ENCODE peak calls at places on chromosomes 11 and 22, in five cellular contexts. Z, A, M, L and K are unnamed samples.

GRCh38 chr11:128890543-128891409 is at the start of gene KCNJ5:
- DNase-seq in A (no peak), Z (peak; percentile 32), M (peak; percentile 64), L (no peak), K (no peak)

GRCh38 chr22:46935506-46936377 is 173.3 kb downstream of the TBC1D22A start:
- DNase-seq in L (no peak), M (peak; percentile 33), A (no peak), Z (no peak), K (peak; percentile 7)

GRCh38 chr11:6611092-6612007 is 666 bp downstream of the TAF10 start:
- DNase-seq in Z (peak; percentile 61), L (peak; percentile 34), M (no peak), A (no peak), K (no peak)

GRCh38 chr11:12198261-12198925 is 88.0 kb downstream of the MICAL2 start:
- DNase-seq in M (no peak), A (no peak), L (no peak), Z (no peak), K (no peak)

GRCh38 chr11:44033856-44034255 is 13.9 kb upstream of the ACCSL start:
- DNase-seq in M (no peak), A (no peak), Z (no peak), L (no peak), K (no peak)

GRCh38 chr11:877565-877964 is 33.0 kb downstream of the CHID1 start:
- DNase-seq in L (no peak), M (no peak), Z (no peak), A (no peak), K (no peak)

GRCh38 chr22:46069518-46070214 is 80.7 kb upstream of the PPARA start:
- DNase-seq in M (no peak), A (peak; percentile 94), Z (peak; percentile 90), L (peak; percentile 90), K (peak; percentile 93)

GRCh38 chr11:87454246-87454645 is 416.5 kb downstream of the TMEM135 start:
- DNase-seq in Z (no peak), A (no peak), L (peak; percentile 4), M (no peak), K (no peak)

GRCh38 chr11:42521994-42522393 is 789.8 kb upstream of the API5 start:
- DNase-seq in A (no peak), L (no peak), M (no peak), Z (no peak), K (no peak)

GRCh38 chr11:20647976-20648565 is 21.3 kb upstream of the NELL1 start:
- DNase-seq in Z (no peak), M (peak; percentile 65), A (peak; percentile 58), L (peak; percentile 73), K (peak; percentile 45)

GRCh38 chr11:67538306-67538705 is 15.1 kb upstream of the CABP2 start:
- DNase-seq in M (no peak), A (no peak), Z (no peak), L (no peak), K (no peak)

GRCh38 chr11:91164452-91164822 is 941.6 kb upstream of the CHORDC1 start:
- DNase-seq in A (no peak), M (no peak), Z (no peak), L (no peak), K (no peak)

GRCh38 chr11:34051349-34052035 is at the start of gene CAPRIN1:
- DNase-seq in Z (peak; percentile 79), M (peak; percentile 94), L (peak; percentile 93), A (peak; percentile 85), K (peak; percentile 88)

GRCh38 chr11:120281161-120281795 is 41.3 kb downstream of the POU2F3 start:
- DNase-seq in A (no peak), Z (no peak), L (no peak), M (no peak), K (no peak)

GRCh38 chr11:87889126-87889525 is 286.1 kb downstream of the RAB38 start:
- DNase-seq in Z (no peak), M (no peak), A (no peak), L (no peak), K (no peak)

GRCh38 chr11:118618991-118619375 is 11.6 kb downstream of the PHLDB1 start:
- DNase-seq in A (peak; percentile 89), Z (no peak), L (no peak), M (no peak), K (no peak)

GRCh38 chr11:71240061-71240690 is 12.2 kb downstream of the SHANK2 start:
- DNase-seq in A (no peak), M (no peak), L (no peak), Z (no peak), K (no peak)

GRCh38 chr11:83655996-83656395 is 369.8 kb upstream of the CCDC90B start:
- DNase-seq in M (no peak), Z (no peak), L (peak; percentile 55), A (no peak), K (no peak)

GRCh38 chr11:70618471-70619101 is 220.3 kb downstream of the CTTN start:
- DNase-seq in M (no peak), L (no peak), A (no peak), Z (no peak), K (no peak)

GRCh38 chr11:93267383-93267782 is 63.2 kb upstream of the DEUP1 start:
- DNase-seq in A (no peak), M (no peak), Z (no peak), L (no peak), K (no peak)

GRCh38 chr11:64074239-64074638 is 38.5 kb downstream of the FLRT1 start:
- DNase-seq in L (no peak), Z (no peak), M (no peak), A (no peak), K (no peak)

GRCh38 chr11:33633251-33634003 is 67.2 kb downstream of the C11orf91 start:
- DNase-seq in Z (no peak), L (no peak), A (no peak), M (no peak), K (no peak)

GRCh38 chr22:39234867-39235687 is 9.7 kb downstream of the PDGFB start:
- DNase-seq in Z (no peak), A (no peak), L (no peak), M (no peak), K (no peak)

GRCh38 chr11:66639066-66639813 is 737 bp downstream of the RBM4 start:
- DNase-seq in L (peak; percentile 34), A (no peak), Z (no peak), M (no peak), K (peak; percentile 35)

GRCh38 chr22:39236321-39237275 is 8.2 kb downstream of the PDGFB start:
- DNase-seq in A (no peak), M (peak; percentile 78), Z (no peak), L (no peak), K (no peak)

GRCh38 chr11:111912535-111912934 is at the start of gene HSPB2:
- DNase-seq in M (no peak), A (no peak), L (no peak), Z (peak; percentile 30), K (peak; percentile 52)

GRCh38 chr11:83158474-83158786 is 1.5 kb downstream of the PCF11 start:
- DNase-seq in L (no peak), A (no peak), M (no peak), Z (no peak), K (no peak)

GRCh38 chr22:32480238-32480637 is 5.6 kb downstream of the FBXO7 start:
- DNase-seq in M (no peak), Z (no peak), A (no peak), L (no peak), K (no peak)

GRCh38 chr11:95229199-95230053 is 1.6 kb downstream of the SESN3 start:
- DNase-seq in A (peak; percentile 27), M (no peak), L (peak; percentile 31), Z (no peak), K (peak; percentile 58)

GRCh38 chr11:62345862-62346261 is 8.6 kb downstream of the ASRGL1 start:
- DNase-seq in Z (no peak), L (no peak), A (no peak), M (no peak), K (no peak)

GRCh38 chr22:44309647-44310046 is 3.1 kb downstream of the SHISAL1 start:
- DNase-seq in A (no peak), M (no peak), L (no peak), Z (no peak), K (no peak)

GRCh38 chr11:114738954-114739353 is 60.6 kb downstream of the NXPE2 start:
- DNase-seq in L (peak; percentile 61), A (no peak), M (no peak), Z (no peak), K (peak; percentile 29)

GRCh38 chr22:45202333-45203149 is 38.2 kb downstream of the KIAA0930 start:
- DNase-seq in A (no peak), L (no peak), Z (no peak), M (no peak), K (no peak)

GRCh38 chr11:131867457-131868257 is 497.2 kb downstream of the NTM start:
- DNase-seq in L (peak; percentile 87), Z (peak; percentile 58), A (no peak), M (no peak), K (peak; percentile 76)

GRCh38 chr11:103035656-103036434 is 56.1 kb downstream of the DCUN1D5 start:
- DNase-seq in Z (no peak), M (peak; percentile 61), L (peak; percentile 46), A (peak; percentile 58), K (peak; percentile 49)